ENCODE peak calls at places on chromosomes 7 and 10, in eight cellular contexts. L is nephron progenitor cell; U is CD4-positive, alpha-beta T cell; X is psoas muscle; P is HL-60; Z is mucosa of descending colon; J is astrocyte of the spinal cord; F is OCI-LY7. V is an unnamed sample.

GRCh38 chr7:22229148-22229547 is 127.8 kb downstream of the RAPGEF5 start:
- DNase-seq in F (no peak), L (no peak), U (no peak), J (no peak), X (no peak), Z (no peak), P (no peak), V (no peak)

GRCh38 chr7:72032934-72033333 is 379.2 kb downstream of the CALN1 start:
- DNase-seq in J (no peak), L (no peak), F (no peak), P (no peak), X (no peak), U (no peak), Z (no peak), V (no peak)

GRCh38 chr10:14040787-14041631 is 289.7 kb downstream of the FRMD4A start:
- DNase-seq in L (no peak), J (no peak), P (no peak), Z (no peak), U (no peak), X (no peak), F (no peak), V (no peak)

GRCh38 chr10:12685261-12685861 is 316.2 kb downstream of the CCDC3 start:
- DNase-seq in J (peak), U (no peak), P (no peak), F (no peak), L (no peak), Z (no peak), X (no peak), V (no peak)

GRCh38 chr10:132868995-132869394 is 73.4 kb downstream of the CFAP46 start:
- DNase-seq in L (no peak), X (no peak), J (no peak), P (no peak), Z (peak), F (no peak), U (no peak), V (peak)

GRCh38 chr7:23115991-23116390 is 10.4 kb downstream of the KLHL7 start:
- DNase-seq in F (no peak), L (no peak), P (no peak), U (no peak), Z (no peak), J (no peak), X (no peak), V (no peak)

GRCh38 chr7:106100863-106101262 is 11.2 kb downstream of the SYPL1 start:
- DNase-seq in Z (no peak), X (no peak), L (no peak), U (no peak), J (no peak), P (no peak), F (no peak), V (no peak)

GRCh38 chr7:80521809-80522208 is 9.9 kb upstream of the GNAT3 start:
- DNase-seq in Z (no peak), F (no peak), J (no peak), X (no peak), L (no peak), U (no peak), P (no peak), V (no peak)

GRCh38 chr10:102342958-102343357 is 52.5 kb upstream of the NFKB2 start:
- DNase-seq in X (no peak), L (no peak), J (peak), P (no peak), F (no peak), U (no peak), Z (no peak), V (no peak)

GRCh38 chr7:29196971-29197370 is 2.4 kb downstream of the CHN2 start:
- DNase-seq in U (no peak), Z (no peak), F (no peak), P (no peak), J (no peak), X (no peak), L (no peak), V (no peak)

GRCh38 chr7:99394188-99394502 is 14.3 kb downstream of the PDAP1 start:
- DNase-seq in J (no peak), Z (no peak), X (no peak), L (no peak), U (no peak), F (no peak), P (no peak), V (no peak)

GRCh38 chr10:45403151-45403550 is 29.1 kb downstream of the ALOX5 start:
- DNase-seq in X (no peak), Z (no peak), P (no peak), L (no peak), J (no peak), U (no peak), F (no peak), V (no peak)

GRCh38 chr10:22807238-22807637 is 92.9 kb upstream of the PIP4K2A start:
- DNase-seq in Z (no peak), L (no peak), J (no peak), X (no peak), F (no peak), P (no peak), U (no peak), V (no peak)

GRCh38 chr7:74289660-74290589 is 718 bp downstream of the CLIP2 start:
- DNase-seq in Z (peak), L (peak), P (no peak), J (no peak), U (no peak), F (no peak), X (peak), V (no peak)

GRCh38 chr10:23543696-23544095 is 104.8 kb downstream of the OTUD1 start:
- DNase-seq in P (no peak), Z (no peak), X (no peak), U (no peak), F (no peak), L (no peak), J (no peak), V (no peak)

GRCh38 chr10:78338717-78339116 is 305.1 kb downstream of the RPS24 start:
- DNase-seq in U (no peak), P (no peak), Z (no peak), L (no peak), J (no peak), X (no peak), F (no peak), V (peak)

GRCh38 chr7:131090188-131090587 is 237.5 kb upstream of the MKLN1 start:
- DNase-seq in L (no peak), Z (no peak), J (no peak), X (no peak), U (no peak), P (no peak), F (no peak), V (no peak)

DNA sequence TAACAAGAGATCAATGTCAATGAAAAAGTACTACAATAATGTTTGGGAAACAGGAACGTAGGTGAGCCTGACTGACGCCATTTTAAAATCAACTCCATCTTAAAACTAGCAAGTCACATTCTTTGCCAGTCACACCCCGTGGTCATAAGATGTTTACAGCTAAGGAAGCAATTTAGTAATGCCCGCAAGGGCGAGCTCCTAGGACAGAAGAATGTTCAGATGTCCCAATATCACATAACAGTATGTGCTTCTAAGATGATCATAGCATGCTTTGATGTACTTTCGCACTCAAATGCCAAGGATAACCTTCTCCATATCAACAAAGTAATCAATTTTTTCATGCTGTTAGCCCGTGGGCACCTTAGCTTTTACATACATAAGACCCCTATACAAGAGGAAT is 113.8 kb upstream of the EGFR start:
- DNase-seq in F (no peak), X (no peak), P (no peak), U (no peak), L (no peak), Z (no peak), J (no peak), V (no peak)
- TF ChIP-seq CTCF in F (no peak), X (no peak), P (no peak), U (no peak), L (no peak), Z (no peak), J (no peak), V (no peak)

GRCh38 chr10:88693392-88694020 is 12.5 kb upstream of the LIPK start:
- DNase-seq in Z (no peak), U (no peak), P (no peak), X (no peak), F (no peak), J (no peak), L (no peak), V (no peak)
- TF ChIP-seq CTCF in Z (no peak), U (peak), P (no peak), X (no peak), F (peak), J (peak), L (no peak), V (peak)

GRCh38 chr10:5762531-5762930 is 50.7 kb downstream of the GDI2 start:
- DNase-seq in Z (no peak), X (no peak), U (no peak), J (no peak), F (no peak), L (no peak), P (no peak), V (no peak)

GRCh38 chr10:5766189-5766588 is 47.0 kb downstream of the GDI2 start:
- DNase-seq in Z (no peak), F (no peak), L (no peak), P (no peak), X (no peak), J (no peak), U (no peak), V (no peak)

GRCh38 chr10:5761220-5761619 is 52.0 kb downstream of the GDI2 start:
- DNase-seq in F (no peak), U (no peak), L (no peak), Z (no peak), P (no peak), J (no peak), X (no peak), V (no peak)

GRCh38 chr10:5765617-5766016 is 47.6 kb downstream of the GDI2 start:
- DNase-seq in P (no peak), X (no peak), J (no peak), F (no peak), L (no peak), Z (no peak), U (no peak), V (no peak)

DNA sequence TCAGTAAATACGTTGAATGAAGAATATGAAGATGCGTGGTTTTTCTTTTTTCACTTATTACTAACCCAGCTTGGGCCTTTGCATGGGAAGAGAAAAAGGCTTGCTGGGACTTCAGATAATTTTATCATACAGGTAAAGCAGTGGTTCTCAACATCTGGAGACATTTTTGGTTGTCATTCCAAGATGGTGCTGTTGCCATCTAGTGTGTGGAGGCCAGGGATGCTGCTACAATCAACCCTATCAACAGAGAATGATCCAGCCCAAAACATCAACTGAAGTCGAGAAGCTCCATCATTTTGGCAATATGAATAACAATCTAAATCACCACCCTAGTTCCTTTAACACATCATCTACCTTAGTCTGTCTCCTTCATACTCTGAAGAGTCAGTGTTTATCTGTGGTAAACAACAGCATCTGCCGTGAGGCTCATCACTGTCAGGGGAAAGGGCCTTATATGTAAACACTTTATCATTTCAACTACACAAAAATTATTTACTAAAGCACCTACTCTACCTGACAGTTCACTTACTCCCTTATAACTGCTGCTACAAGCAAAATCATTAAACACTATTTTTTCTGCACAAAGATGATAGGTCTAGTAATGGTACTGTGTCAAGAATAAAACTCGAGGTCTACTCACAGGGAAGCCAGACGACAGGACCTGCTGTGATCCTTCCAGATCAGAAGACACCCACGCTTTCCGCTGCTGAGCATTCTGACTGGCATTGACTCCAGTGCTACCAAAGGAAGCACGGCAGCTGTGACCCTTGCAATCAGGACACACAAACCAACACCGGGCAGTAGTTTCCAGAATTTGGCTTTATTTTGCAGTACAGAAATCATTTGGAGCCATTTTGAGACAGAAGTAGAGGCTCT is 48.6 kb downstream of the GDI2 start:
- DNase-seq in P (no peak), Z (no peak), U (no peak), J (no peak), X (no peak), F (no peak), L (no peak), V (no peak)
- TF ChIP-seq CTCF in P (no peak), Z (no peak), U (no peak), J (no peak), X (no peak), F (peak), L (no peak), V (no peak)

DNA sequence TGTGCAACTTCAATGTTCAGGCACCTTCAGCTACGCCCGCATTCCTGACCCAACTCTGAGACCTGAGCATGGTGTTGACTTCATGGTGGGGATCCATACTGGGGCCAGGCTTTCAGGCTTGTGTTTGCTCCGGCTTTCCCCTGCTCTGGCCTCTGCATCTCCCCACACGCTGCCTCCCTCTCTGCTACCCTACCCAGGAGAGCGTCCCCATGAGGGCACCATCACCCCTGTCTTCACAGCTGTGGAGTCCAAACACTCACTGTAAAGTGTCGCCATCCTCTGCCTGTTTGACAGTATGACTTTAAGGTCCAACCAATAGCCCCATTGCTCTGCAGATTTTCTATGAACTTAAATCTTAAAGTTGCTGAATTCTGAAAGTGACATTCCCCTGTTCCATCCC is 199.0 kb upstream of the GRB10 start:
- DNase-seq in J (no peak), X (no peak), L (no peak), F (no peak), Z (no peak), U (no peak), P (no peak), V (no peak)
- TF ChIP-seq CTCF in J (no peak), X (no peak), L (no peak), F (no peak), Z (no peak), U (no peak), P (no peak), V (no peak)

GRCh38 chr7:1883834-1884582 is 213.9 kb downstream of the ELFN1 start:
- DNase-seq in J (no peak), P (peak), L (no peak), F (no peak), X (no peak), Z (no peak), U (no peak), V (no peak)
- TF ChIP-seq CTCF in J (peak), P (no peak), L (no peak), F (no peak), X (no peak), Z (no peak), U (no peak), V (peak)

GRCh38 chr7:98296833-98297232 is 15.3 kb downstream of the BRI3 start:
- DNase-seq in X (no peak), L (no peak), J (no peak), Z (no peak), F (no peak), P (no peak), U (no peak), V (no peak)

GRCh38 chr7:98295467-98296220 is 14.2 kb downstream of the BRI3 start:
- DNase-seq in X (no peak), F (no peak), U (no peak), J (no peak), P (no peak), L (no peak), Z (no peak), V (no peak)

GRCh38 chr7:98294798-98295382 is 13.4 kb downstream of the BRI3 start:
- DNase-seq in J (peak), P (no peak), X (peak), F (peak), L (peak), U (no peak), Z (no peak), V (peak)

GRCh38 chr7:98300595-98301372 is 19.3 kb downstream of the BRI3 start:
- DNase-seq in U (no peak), L (no peak), X (no peak), P (no peak), F (no peak), J (no peak), Z (no peak), V (peak)

GRCh38 chr7:98297619-98298286 is 16.3 kb downstream of the BRI3 start:
- DNase-seq in F (no peak), J (no peak), L (no peak), Z (no peak), U (no peak), P (no peak), X (no peak), V (no peak)
- TF ChIP-seq CTCF in F (no peak), J (no peak), L (no peak), Z (no peak), U (no peak), P (no peak), X (no peak), V (no peak)

GRCh38 chr7:139915301-139915863 is 86.3 kb downstream of the TBXAS1 start:
- DNase-seq in L (no peak), F (no peak), X (no peak), U (no peak), Z (no peak), P (no peak), J (peak), V (no peak)

GRCh38 chr7:139914861-139915300 is 85.8 kb downstream of the TBXAS1 start:
- DNase-seq in U (no peak), X (no peak), L (no peak), Z (no peak), J (no peak), P (no peak), F (no peak), V (no peak)

GRCh38 chr7:139915864-139916716 is 87.0 kb downstream of the TBXAS1 start:
- DNase-seq in X (peak), F (peak), L (no peak), U (peak), J (peak), Z (no peak), P (peak), V (no peak)

GRCh38 chr7:139916717-139917395 is 87.8 kb downstream of the TBXAS1 start:
- DNase-seq in J (no peak), F (peak), L (no peak), X (no peak), Z (no peak), U (no peak), P (no peak), V (no peak)

DNA sequence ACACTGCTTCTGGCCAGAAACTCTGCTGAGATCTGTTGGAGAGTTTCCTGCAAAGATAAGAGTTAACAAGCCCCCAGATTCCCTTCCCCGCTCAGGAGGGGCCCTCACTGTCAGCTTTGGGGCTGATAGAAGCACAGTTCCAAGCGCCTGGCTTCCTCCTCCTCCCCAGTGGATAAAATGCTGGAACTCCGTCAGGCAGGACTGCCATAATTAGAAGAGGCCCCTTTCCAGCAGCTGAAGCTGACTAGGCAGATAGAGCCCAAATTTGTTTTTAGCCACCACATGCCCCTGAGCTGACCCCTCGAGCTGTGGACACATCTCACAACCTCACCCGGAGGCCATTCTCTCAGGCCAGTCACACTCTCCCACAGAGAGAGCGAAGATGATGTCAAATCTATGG is 89.4 kb downstream of the TBXAS1 start:
- DNase-seq in J (no peak), U (no peak), P (no peak), Z (no peak), F (no peak), X (no peak), L (no peak), V (no peak)
- TF ChIP-seq CTCF in J (peak), U (no peak), P (no peak), Z (no peak), F (no peak), X (no peak), L (no peak), V (no peak)

GRCh38 chr7:46854958-46855473 is 726.9 kb downstream of the TNS3 start:
- DNase-seq in L (no peak), J (peak), Z (no peak), F (no peak), P (no peak), X (no peak), U (no peak), V (no peak)
- TF ChIP-seq CTCF in L (no peak), J (no peak), Z (no peak), F (no peak), P (no peak), X (no peak), U (no peak), V (no peak)

V was measured in right lobe of liver.